ENCODE peak calls at places on chromosomes 6 and 20, in seven cellular contexts. One of them, this sample, is unnamed.

GRCh38 chr20:47713941-47714450 is 71.3 kb downstream of the SULF2 start:
- DNase-seq in HEK293T: no peak
- DNase-seq in BJ: no peak
- DNase-seq in stimulated activated CD4-positive, alpha-beta T cell treated with anti-CD3 and anti-CD28 coated beads, Interleukin-4, amount 100 ng/mL, for 4 hours: no peak
- DNase-seq in colonic mucosa: no peak
- DNase-seq in NCI-H2107: no peak
- DNase-seq in stromal cell of bone marrow: peak
- DNase-seq in this sample: no peak

GRCh38 chr20:53238121-53238660 is 266.0 kb downstream of the TSHZ2 start:
- DNase-seq in stimulated activated CD4-positive, alpha-beta T cell treated with anti-CD3 and anti-CD28 coated beads, Interleukin-4, amount 100 ng/mL, for 4 hours: no peak
- DNase-seq in stromal cell of bone marrow: no peak
- DNase-seq in HEK293T: no peak
- DNase-seq in colonic mucosa: no peak
- DNase-seq in NCI-H2107: no peak
- DNase-seq in BJ: no peak
- DNase-seq in this sample: no peak

GRCh38 chr20:7085448-7085847 is 318.0 kb downstream of the BMP2 start:
- DNase-seq in stimulated activated CD4-positive, alpha-beta T cell treated with anti-CD3 and anti-CD28 coated beads, Interleukin-4, amount 100 ng/mL, for 4 hours: no peak
- DNase-seq in stromal cell of bone marrow: no peak
- DNase-seq in BJ: no peak
- DNase-seq in NCI-H2107: no peak
- DNase-seq in colonic mucosa: peak
- DNase-seq in HEK293T: peak
- DNase-seq in this sample: peak

GRCh38 chr6:156906451-156906850 is 129.3 kb downstream of the ARID1B start:
- DNase-seq in stimulated activated CD4-positive, alpha-beta T cell treated with anti-CD3 and anti-CD28 coated beads, Interleukin-4, amount 100 ng/mL, for 4 hours: no peak
- DNase-seq in HEK293T: no peak
- DNase-seq in NCI-H2107: no peak
- DNase-seq in stromal cell of bone marrow: no peak
- DNase-seq in colonic mucosa: no peak
- DNase-seq in BJ: no peak
- DNase-seq in this sample: no peak

GRCh38 chr6:154292855-154293519 is 63.6 kb downstream of the IPCEF1 start:
- DNase-seq in colonic mucosa: no peak
- DNase-seq in HEK293T: no peak
- DNase-seq in stimulated activated CD4-positive, alpha-beta T cell treated with anti-CD3 and anti-CD28 coated beads, Interleukin-4, amount 100 ng/mL, for 4 hours: no peak
- DNase-seq in BJ: peak
- DNase-seq in stromal cell of bone marrow: peak
- DNase-seq in NCI-H2107: no peak
- DNase-seq in this sample: peak

GRCh38 chr20:19909696-19910095 is 107.5 kb upstream of the NAA20 start:
- DNase-seq in HEK293T: no peak
- DNase-seq in NCI-H2107: no peak
- DNase-seq in colonic mucosa: peak
- DNase-seq in BJ: no peak
- DNase-seq in stimulated activated CD4-positive, alpha-beta T cell treated with anti-CD3 and anti-CD28 coated beads, Interleukin-4, amount 100 ng/mL, for 4 hours: no peak
- DNase-seq in stromal cell of bone marrow: no peak
- DNase-seq in this sample: peak

GRCh38 chr20:13286052-13286451 is 65.0 kb downstream of the ISM1 start:
- DNase-seq in BJ: no peak
- DNase-seq in stimulated activated CD4-positive, alpha-beta T cell treated with anti-CD3 and anti-CD28 coated beads, Interleukin-4, amount 100 ng/mL, for 4 hours: no peak
- DNase-seq in stromal cell of bone marrow: no peak
- DNase-seq in colonic mucosa: no peak
- DNase-seq in HEK293T: no peak
- DNase-seq in NCI-H2107: no peak
- DNase-seq in this sample: no peak

GRCh38 chr20:63847374-63848002 is 13.8 kb upstream of the ABHD16B start:
- DNase-seq in colonic mucosa: no peak
- DNase-seq in BJ: no peak
- DNase-seq in NCI-H2107: no peak
- DNase-seq in HEK293T: no peak
- DNase-seq in stromal cell of bone marrow: no peak
- DNase-seq in stimulated activated CD4-positive, alpha-beta T cell treated with anti-CD3 and anti-CD28 coated beads, Interleukin-4, amount 100 ng/mL, for 4 hours: no peak
- DNase-seq in this sample: no peak

GRCh38 chr20:59402697-59403096 is 102.3 kb downstream of the EDN3 start:
- DNase-seq in stimulated activated CD4-positive, alpha-beta T cell treated with anti-CD3 and anti-CD28 coated beads, Interleukin-4, amount 100 ng/mL, for 4 hours: no peak
- DNase-seq in HEK293T: no peak
- DNase-seq in NCI-H2107: no peak
- DNase-seq in BJ: no peak
- DNase-seq in colonic mucosa: no peak
- DNase-seq in stromal cell of bone marrow: no peak
- DNase-seq in this sample: no peak

GRCh38 chr20:41213150-41213820 is 75.9 kb downstream of the PLCG1 start:
- DNase-seq in colonic mucosa: no peak
- DNase-seq in BJ: no peak
- DNase-seq in stimulated activated CD4-positive, alpha-beta T cell treated with anti-CD3 and anti-CD28 coated beads, Interleukin-4, amount 100 ng/mL, for 4 hours: no peak
- DNase-seq in HEK293T: no peak
- DNase-seq in stromal cell of bone marrow: no peak
- DNase-seq in NCI-H2107: no peak
- DNase-seq in this sample: no peak

GRCh38 chr6:128024976-128025375 is 124.1 kb upstream of the THEMIS start:
- DNase-seq in stromal cell of bone marrow: no peak
- DNase-seq in colonic mucosa: no peak
- DNase-seq in HEK293T: no peak
- DNase-seq in BJ: no peak
- DNase-seq in NCI-H2107: no peak
- DNase-seq in stimulated activated CD4-positive, alpha-beta T cell treated with anti-CD3 and anti-CD28 coated beads, Interleukin-4, amount 100 ng/mL, for 4 hours: no peak
- DNase-seq in this sample: no peak

This sample was measured in H4.